ENCODE peak calls at places on chromosomes 5 and 9, in six cellular contexts. O, X, W, Q, V and J are unnamed samples.

GRCh38 chr9:124855944-124856773 is 2.9 kb downstream of the WDR38 start:
- DNase-seq in O (no peak), V (no peak), Q (no peak), X (no peak), W (no peak), J (peak; percentile 66)

GRCh38 chr9:98866435-98867108 is 59.1 kb downstream of the GALNT12 start:
- DNase-seq in Q (no peak), X (no peak), W (no peak), V (no peak), O (no peak), J (no peak)

GRCh38 chr9:76651114-76651697 is 113.0 kb upstream of the PCA3 start:
- DNase-seq in Q (no peak), W (no peak), O (no peak), V (no peak), X (no peak), J (no peak)

GRCh38 chr9:126536131-126536530 is 77.6 kb upstream of the LMX1B start:
- DNase-seq in X (no peak), O (no peak), W (no peak), V (no peak), Q (peak; percentile 4), J (no peak)

GRCh38 chr5:158175664-158176507 is 316.9 kb upstream of the CLINT1 start:
- DNase-seq in Q (peak; percentile 36), V (no peak), X (no peak), O (no peak), W (no peak), J (no peak)

GRCh38 chr9:121780177-121780576 is 128.7 kb downstream of the DAB2IP start:
- DNase-seq in V (no peak), W (no peak), O (no peak), X (no peak), Q (no peak), J (no peak)

GRCh38 chr5:85814596-85814995 is 803.1 kb upstream of the COX7C start:
- DNase-seq in V (no peak), X (no peak), W (no peak), Q (no peak), O (no peak), J (no peak)

GRCh38 chr5:143187495-143187894 is 216.0 kb downstream of the NR3C1 start:
- DNase-seq in V (no peak), W (no peak), Q (no peak), X (no peak), O (no peak), J (no peak)

GRCh38 chr5:21711854-21712752 is 1141.0 kb downstream of the CDH12 start:
- DNase-seq in X (no peak), W (no peak), O (no peak), Q (no peak), V (no peak), J (no peak)

GRCh38 chr5:128844354-128844923 is 120.8 kb upstream of the SLC27A6 start:
- DNase-seq in Q (no peak), O (no peak), V (no peak), X (no peak), W (no peak), J (no peak)
- TF ChIP-seq CTCF in Q (no peak), O (no peak), V (no peak), X (no peak), W (peak; percentile 31), J (no peak)

DNA sequence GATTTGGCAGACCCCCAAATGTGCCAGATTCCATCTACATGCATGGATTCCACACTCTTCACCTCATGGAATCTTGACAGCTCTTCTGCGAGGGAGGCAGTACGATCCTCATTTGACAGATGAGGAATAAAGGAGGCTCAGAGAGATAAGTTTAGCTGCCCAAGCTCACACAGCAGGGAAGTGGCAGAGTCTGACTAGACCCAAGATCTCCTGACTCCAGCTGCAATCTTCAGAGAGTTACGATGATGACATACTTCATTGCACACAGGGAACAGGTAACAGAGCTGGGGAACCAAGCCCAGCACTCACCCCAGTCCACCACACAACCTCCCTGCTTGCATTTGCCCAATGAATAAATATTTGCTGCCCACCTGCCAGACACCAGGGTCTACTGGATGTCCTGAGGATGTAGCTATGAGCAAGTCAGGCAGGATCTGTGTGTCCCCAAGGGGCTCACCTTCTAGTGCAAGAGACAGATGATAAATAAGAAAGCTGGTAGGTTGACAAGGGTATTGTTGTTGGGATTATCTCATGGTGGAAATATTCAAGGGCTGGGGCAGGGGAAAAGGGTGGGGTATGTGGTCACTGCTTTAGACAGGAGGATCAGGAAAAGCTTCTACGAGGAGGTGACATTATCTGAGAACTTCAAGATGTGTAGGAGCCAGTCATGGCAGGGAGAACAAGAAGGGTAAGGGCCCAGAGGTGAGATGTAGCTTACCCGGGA is 28.7 kb upstream of the CPEB4 start:
- DNase-seq in V (no peak), O (no peak), Q (no peak), W (no peak), X (no peak), J (peak; percentile 34)
- H3K27ac ChIP-seq in V (no peak overlapping the region), O (no peak overlapping the region), Q (no peak overlapping the region), W (no peak overlapping the region), X (no peak overlapping the region), J (peak overlapping the region; percentile 17)

DNA sequence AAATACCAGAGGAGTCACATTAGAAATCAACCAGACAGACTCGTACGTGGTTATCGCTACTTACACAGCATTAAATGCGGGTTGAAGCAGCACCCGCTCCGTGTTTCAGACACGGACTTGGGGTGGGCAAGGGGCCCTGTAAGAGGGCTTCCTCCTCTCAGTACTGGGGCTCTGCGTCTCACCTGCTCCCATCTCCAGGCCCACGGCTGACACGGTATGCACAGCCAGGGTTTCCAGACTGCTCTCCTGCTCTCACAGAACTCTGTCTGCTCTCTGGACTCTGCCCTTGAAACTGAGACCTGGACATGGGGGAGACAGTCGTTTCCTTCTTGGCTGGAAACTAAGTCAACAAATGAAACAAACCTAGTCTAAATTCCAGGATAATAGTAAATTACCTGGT is 24.7 kb upstream of the RASGEF1C start:
- DNase-seq in Q (no peak), X (no peak), V (no peak), O (no peak), W (no peak), J (no peak)
- TF ChIP-seq CTCF in Q (no peak), X (no peak), V (no peak), O (no peak), W (no peak), J (no peak)

DNA sequence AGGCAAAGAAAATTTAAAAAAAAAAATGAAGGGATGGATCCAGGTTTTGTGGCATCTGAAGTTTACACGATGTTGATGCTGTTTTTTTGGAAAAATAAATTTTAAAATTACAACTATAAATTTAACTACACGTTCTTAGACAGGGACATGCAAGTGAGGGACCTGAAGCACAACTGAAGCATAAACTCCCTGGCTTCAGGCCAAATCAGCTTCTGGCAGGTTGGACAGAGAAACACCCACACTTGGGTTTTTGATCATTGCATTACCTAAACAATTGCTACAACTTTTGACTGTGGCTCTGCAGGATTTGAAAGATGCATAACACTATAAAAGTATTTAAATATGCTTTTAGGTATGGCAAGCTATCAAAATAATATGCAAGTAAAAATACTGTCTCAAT is 1318.3 kb upstream of the DMAC1 start:
- DNase-seq in Q (no peak), W (no peak), X (no peak), V (no peak), O (no peak), J (no peak)
- H3K27ac ChIP-seq in Q (no peak overlapping the region), W (no peak overlapping the region), X (no peak overlapping the region), V (no peak overlapping the region), O (no peak overlapping the region), J (no peak overlapping the region)

DNA sequence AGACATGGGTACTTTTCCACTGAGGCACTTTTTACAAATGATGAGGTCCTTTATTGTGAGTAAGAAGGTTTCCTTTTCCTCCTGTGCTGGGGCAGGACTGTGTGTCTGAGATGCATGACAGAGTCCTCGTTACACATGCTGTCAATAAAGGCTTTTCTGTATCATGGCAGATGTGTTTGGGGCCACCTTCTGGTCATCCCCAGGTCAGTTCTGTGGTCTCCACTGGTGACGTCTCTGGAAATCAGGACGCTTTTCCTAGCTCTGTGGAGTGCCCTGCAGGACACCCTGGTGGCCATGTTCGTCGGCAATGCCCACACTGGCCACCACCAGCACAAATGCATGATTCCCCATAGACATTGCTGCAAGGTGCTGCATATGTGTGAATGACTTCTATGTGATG is 2.8 kb downstream of the CMBL start:
- DNase-seq in V (no peak), X (no peak), O (no peak), Q (peak; percentile 8), W (no peak), J (no peak)
- TF ChIP-seq CTCF in V (no peak), X (peak; percentile 67), O (no peak), Q (no peak), W (peak; percentile 37), J (no peak)

DNA sequence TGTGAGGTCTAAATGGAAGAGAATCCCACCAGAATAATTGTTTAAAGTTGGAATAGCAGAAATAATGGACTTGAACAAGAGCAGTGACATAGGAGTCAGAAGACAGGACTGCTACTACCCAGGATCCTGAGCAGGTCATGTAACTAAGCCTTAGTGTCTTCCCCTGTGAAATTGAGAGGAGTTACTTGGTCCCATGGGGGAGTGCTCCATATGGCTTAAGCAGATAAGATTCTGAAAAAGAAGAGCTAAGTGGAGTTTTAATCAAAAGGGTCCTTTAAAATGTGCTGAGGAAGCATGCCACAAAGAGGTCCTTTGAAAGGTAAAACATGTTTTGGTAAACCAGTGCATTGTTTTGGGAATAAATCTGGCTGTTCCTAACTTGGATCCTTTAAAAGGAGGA is 5.5 kb downstream of the RCL1 start:
- DNase-seq in W (no peak), Q (no peak), X (no peak), V (no peak), O (no peak), J (no peak)
- H3K27ac ChIP-seq in W (peak overlapping the region; percentile 70), Q (peak overlapping the region; percentile 67), X (no peak overlapping the region), V (peak overlapping the region; percentile 31), O (no peak overlapping the region), J (peak overlapping the region; percentile 36)

DNA sequence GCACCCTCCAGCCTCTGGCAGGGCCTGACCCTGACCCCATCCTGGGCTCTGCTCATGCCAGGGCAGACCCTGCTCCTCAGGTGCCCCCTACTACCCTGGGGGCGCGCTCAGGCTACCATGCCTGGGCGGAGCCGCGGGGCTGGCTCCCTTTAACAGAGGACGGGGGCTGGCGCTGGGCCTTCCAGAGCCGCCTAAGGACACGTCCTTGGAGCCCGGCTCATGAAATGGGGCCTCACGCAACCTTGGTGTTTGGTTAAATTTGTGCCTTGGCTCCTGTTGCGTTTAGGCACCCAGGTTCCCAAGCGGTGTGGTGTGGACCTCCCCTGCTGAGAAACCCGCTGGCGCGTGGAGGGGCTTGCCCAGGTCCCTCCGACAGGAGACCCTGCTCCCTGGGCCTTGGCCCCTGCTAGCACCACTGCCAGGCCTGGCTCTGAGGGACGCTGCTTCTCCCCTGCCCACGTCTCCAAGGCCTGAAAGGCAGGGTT is 3.4 kb upstream of the EHMT1 start:
- DNase-seq in V (no peak), W (no peak), X (no peak), O (no peak), Q (no peak), J (no peak)
- TF ChIP-seq CTCF in V (no peak), W (no peak), X (no peak), O (no peak), Q (no peak), J (no peak)